ENCODE peak calls at places on chromosomes 7 and 10, in five cellular contexts. One of them, this sample, is unnamed.

GRCh38 chr10:62062752-62063512 is 161.4 kb downstream of the ARID5B start:
- DNase-seq in HCT116: no peak
- DNase-seq in A549: no peak
- DNase-seq in HepG2: no peak
- DNase-seq in IMR-90: no peak
- DNase-seq in this sample: no peak

GRCh38 chr7:87627634-87627994 is 584 bp upstream of the RUNDC3B start:
- DNase-seq in IMR-90: no peak
- DNase-seq in HCT116: no peak
- DNase-seq in HepG2: no peak
- DNase-seq in A549: peak
- DNase-seq in this sample: no peak

GRCh38 chr7:4713183-4713784 is 31.2 kb downstream of the FOXK1 start:
- DNase-seq in HCT116: no peak
- DNase-seq in IMR-90: no peak
- DNase-seq in HepG2: no peak
- DNase-seq in A549: no peak
- DNase-seq in this sample: no peak

GRCh38 chr10:44992070-44992731 is 8.5 kb upstream of the ZNF22 start:
- DNase-seq in A549: no peak
- DNase-seq in HepG2: no peak
- DNase-seq in HCT116: no peak
- DNase-seq in IMR-90: no peak
- DNase-seq in this sample: no peak

GRCh38 chr7:31782411-31782991 is 95.5 kb downstream of the PPP1R17 start:
- DNase-seq in IMR-90: peak
- DNase-seq in HCT116: peak
- DNase-seq in HepG2: peak
- DNase-seq in A549: peak
- DNase-seq in this sample: peak

GRCh38 chr7:16063241-16063640 is 358.1 kb downstream of the CRPPA start:
- DNase-seq in HepG2: no peak
- DNase-seq in IMR-90: no peak
- DNase-seq in A549: no peak
- DNase-seq in HCT116: no peak
- DNase-seq in this sample: no peak

GRCh38 chr7:66771795-66772194 is 31.3 kb downstream of the RABGEF1 start:
- DNase-seq in HepG2: no peak
- DNase-seq in A549: no peak
- DNase-seq in IMR-90: no peak
- DNase-seq in HCT116: no peak
- DNase-seq in this sample: no peak

GRCh38 chr7:116736927-116737715 is 65.1 kb downstream of the MET start:
- DNase-seq in HCT116: no peak
- DNase-seq in A549: no peak
- DNase-seq in HepG2: peak
- DNase-seq in IMR-90: peak
- DNase-seq in this sample: no peak

GRCh38 chr7:73623798-73624668 is at the start of gene MLXIPL:
- DNase-seq in IMR-90: no peak
- DNase-seq in HCT116: peak
- DNase-seq in HepG2: peak
- DNase-seq in A549: peak
- DNase-seq in this sample: no peak

GRCh38 chr7:117047496-117047895 is 94.2 kb downstream of the ST7 start:
- DNase-seq in A549: no peak
- DNase-seq in HepG2: no peak
- DNase-seq in IMR-90: peak
- DNase-seq in HCT116: no peak
- DNase-seq in this sample: no peak

GRCh38 chr7:82726038-82726800 is 282.6 kb upstream of the CACNA2D1 start:
- DNase-seq in HCT116: no peak
- DNase-seq in HepG2: no peak
- DNase-seq in A549: no peak
- DNase-seq in IMR-90: no peak
- DNase-seq in this sample: no peak

GRCh38 chr10:130022071-130022470 is 58.0 kb upstream of the EBF3 start:
- DNase-seq in A549: no peak
- DNase-seq in IMR-90: no peak
- DNase-seq in HepG2: no peak
- DNase-seq in HCT116: no peak
- DNase-seq in this sample: no peak

GRCh38 chr7:1081931-1082401 is 5.9 kb upstream of the GPER1 start:
- DNase-seq in A549: no peak
- DNase-seq in IMR-90: peak
- DNase-seq in HepG2: no peak
- DNase-seq in HCT116: no peak
- DNase-seq in this sample: no peak

GRCh38 chr10:1745794-1746456 is 8.6 kb upstream of the ADARB2 start:
- DNase-seq in A549: no peak
- DNase-seq in HepG2: no peak
- DNase-seq in IMR-90: no peak
- DNase-seq in HCT116: no peak
- DNase-seq in this sample: no peak

GRCh38 chr10:84314269-84314668 is 14.1 kb upstream of the CCSER2 start:
- DNase-seq in HepG2: no peak
- DNase-seq in HCT116: no peak
- DNase-seq in IMR-90: no peak
- DNase-seq in A549: no peak
- DNase-seq in this sample: no peak

GRCh38 chr10:75043256-75044121 is 68.0 kb upstream of the SAMD8 start:
- DNase-seq in A549: no peak
- DNase-seq in IMR-90: no peak
- DNase-seq in HepG2: no peak
- DNase-seq in HCT116: no peak
- DNase-seq in this sample: no peak

GRCh38 chr10:72682626-72683025 is 9.3 kb upstream of the MCU start:
- DNase-seq in A549: peak
- DNase-seq in HCT116: no peak
- DNase-seq in HepG2: no peak
- DNase-seq in IMR-90: no peak
- DNase-seq in this sample: no peak

GRCh38 chr7:2100278-2101205 is 132.2 kb downstream of the MAD1L1 start:
- DNase-seq in A549: peak
- DNase-seq in HCT116: no peak
- DNase-seq in IMR-90: no peak
- DNase-seq in HepG2: peak
- DNase-seq in this sample: peak

GRCh38 chr7:101816499-101817030 is 861 bp upstream of the CUX1 start:
- DNase-seq in A549: peak
- DNase-seq in HepG2: no peak
- DNase-seq in HCT116: no peak
- DNase-seq in IMR-90: peak
- DNase-seq in this sample: no peak

GRCh38 chr10:3996697-3997096 is 211.7 kb upstream of the KLF6 start:
- DNase-seq in IMR-90: no peak
- DNase-seq in A549: no peak
- DNase-seq in HCT116: no peak
- DNase-seq in HepG2: no peak
- DNase-seq in this sample: no peak

GRCh38 chr10:3990307-3990706 is 205.3 kb upstream of the KLF6 start:
- DNase-seq in HCT116: no peak
- DNase-seq in HepG2: no peak
- DNase-seq in A549: no peak
- DNase-seq in IMR-90: no peak
- DNase-seq in this sample: no peak

GRCh38 chr10:3992374-3993178 is 207.6 kb upstream of the KLF6 start:
- DNase-seq in A549: no peak
- DNase-seq in IMR-90: no peak
- DNase-seq in HCT116: no peak
- DNase-seq in HepG2: no peak
- DNase-seq in this sample: no peak

GRCh38 chr10:3999642-4000041 is 214.6 kb upstream of the KLF6 start:
- DNase-seq in HepG2: no peak
- DNase-seq in A549: no peak
- DNase-seq in HCT116: no peak
- DNase-seq in IMR-90: no peak
- DNase-seq in this sample: no peak

DNA sequence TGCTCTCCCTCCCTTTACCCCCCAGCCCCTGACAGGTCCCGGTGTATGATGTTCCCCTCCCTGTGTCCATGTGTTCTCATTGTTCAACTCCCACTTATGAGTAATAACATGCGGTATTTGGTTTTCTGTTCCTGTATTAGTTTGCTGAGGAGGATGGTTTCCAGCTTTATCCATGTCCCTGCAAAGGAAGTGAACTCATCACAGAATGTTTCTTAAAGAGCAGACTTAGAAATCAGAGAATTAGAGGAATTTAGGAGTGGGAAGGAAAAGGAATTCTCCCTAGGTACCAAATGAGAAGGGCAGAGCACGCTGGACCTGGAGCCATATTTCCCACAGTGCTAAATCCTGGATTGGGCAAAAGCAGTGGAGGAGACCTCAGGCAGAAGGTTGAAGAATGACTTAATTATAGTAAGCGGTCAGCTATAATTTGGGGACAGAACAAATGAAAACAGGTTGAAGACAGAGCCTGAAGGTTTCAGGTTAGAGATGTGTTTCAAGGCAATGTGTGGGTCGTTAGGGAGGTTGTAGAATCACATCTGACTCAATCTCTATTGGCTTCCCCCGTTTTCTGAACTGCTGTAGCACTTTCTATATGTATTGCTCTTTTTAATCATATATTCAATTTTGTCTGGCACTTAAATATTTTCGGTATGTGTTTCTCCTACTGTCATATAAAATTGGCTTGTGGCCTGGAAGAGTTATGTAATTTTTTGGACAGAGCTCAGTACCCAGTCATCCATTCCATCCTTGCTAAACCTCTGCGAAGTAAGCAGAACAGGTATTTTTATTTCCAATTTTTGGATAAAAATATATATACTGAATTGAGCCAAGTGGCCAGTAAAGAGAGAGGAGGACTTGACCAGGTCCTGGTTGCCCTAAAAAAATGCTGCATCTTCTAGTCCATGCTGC is 210.5 kb upstream of the KLF6 start:
- DNase-seq in HepG2: no peak
- DNase-seq in IMR-90: peak
- DNase-seq in HCT116: no peak
- DNase-seq in A549: no peak
- DNase-seq in this sample: no peak
- TF ChIP-seq CEBPB in HepG2: no peak
- TF ChIP-seq CEBPB in IMR-90: no peak
- TF ChIP-seq CEBPB in HCT116: no peak
- TF ChIP-seq CEBPB in A549: no peak
- TF ChIP-seq CEBPB in this sample: no peak

DNA sequence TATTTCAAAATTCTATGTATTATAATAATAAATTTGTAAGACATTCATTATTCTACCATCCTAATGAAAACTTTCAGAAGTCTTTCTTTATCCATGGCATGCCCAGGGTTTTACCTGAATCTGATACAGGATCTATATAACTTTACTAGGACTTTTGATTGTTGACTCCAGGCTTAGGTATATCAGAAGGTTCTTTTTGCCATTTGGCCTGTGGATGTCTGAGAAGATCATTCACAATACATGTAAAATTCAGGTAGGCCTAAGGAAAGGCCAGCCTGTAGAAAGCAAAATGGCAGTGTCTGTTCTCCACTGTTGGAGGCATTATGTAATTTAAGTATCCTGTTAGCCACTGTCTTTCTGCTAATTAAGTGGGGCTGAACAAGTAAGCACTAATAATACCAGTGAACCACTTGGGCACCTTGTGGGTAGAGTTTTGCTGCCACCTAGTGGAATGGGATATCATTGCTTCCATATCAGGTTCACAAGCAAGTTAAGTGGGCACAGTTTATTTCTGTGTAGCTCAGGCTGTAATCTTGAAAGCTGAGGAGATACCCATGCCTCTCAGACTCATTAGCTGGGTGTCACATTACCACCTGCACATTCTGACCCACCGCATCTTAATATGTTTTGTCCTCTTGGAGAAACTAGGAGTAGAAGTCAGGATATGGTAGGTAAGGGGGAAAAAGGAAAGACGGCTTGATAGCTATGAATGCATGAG is 105.5 kb downstream of the SEPTIN7 start:
- DNase-seq in A549: peak
- DNase-seq in HCT116: peak
- DNase-seq in HepG2: peak
- DNase-seq in IMR-90: peak
- DNase-seq in this sample: peak
- TF ChIP-seq POLR2A in A549: no peak
- TF ChIP-seq POLR2A in HCT116: no peak
- TF ChIP-seq POLR2A in HepG2: no peak
- TF ChIP-seq POLR2A in IMR-90: peak
- TF ChIP-seq POLR2A in this sample: peak

DNA sequence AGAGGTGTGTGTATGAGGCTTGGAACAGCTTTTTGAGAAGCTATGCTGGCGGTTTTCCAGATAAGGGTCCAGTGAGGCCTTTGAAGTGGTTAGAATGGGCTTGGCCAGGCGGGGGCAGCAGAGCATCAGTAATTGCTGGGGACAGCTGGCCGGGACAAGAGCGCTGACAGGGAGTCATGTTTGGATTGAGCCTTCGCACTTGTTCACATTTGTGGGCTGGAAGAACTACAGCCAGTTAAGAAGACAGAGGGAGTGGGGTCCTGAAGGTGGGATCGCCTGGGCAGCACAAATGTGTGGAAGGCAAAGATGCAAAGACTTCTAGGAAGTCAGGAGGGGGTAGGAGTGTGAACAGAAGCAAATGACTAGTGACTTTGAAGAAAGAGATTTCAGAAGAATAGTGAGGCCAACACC is 12.8 kb upstream of the SDHAF3 start:
- DNase-seq in HepG2: peak
- DNase-seq in HCT116: peak
- DNase-seq in IMR-90: peak
- DNase-seq in A549: peak
- DNase-seq in this sample: no peak
- TF ChIP-seq CEBPB in HepG2: no peak
- TF ChIP-seq CEBPB in HCT116: no peak
- TF ChIP-seq CEBPB in IMR-90: no peak
- TF ChIP-seq CEBPB in A549: no peak
- TF ChIP-seq CEBPB in this sample: no peak

DNA sequence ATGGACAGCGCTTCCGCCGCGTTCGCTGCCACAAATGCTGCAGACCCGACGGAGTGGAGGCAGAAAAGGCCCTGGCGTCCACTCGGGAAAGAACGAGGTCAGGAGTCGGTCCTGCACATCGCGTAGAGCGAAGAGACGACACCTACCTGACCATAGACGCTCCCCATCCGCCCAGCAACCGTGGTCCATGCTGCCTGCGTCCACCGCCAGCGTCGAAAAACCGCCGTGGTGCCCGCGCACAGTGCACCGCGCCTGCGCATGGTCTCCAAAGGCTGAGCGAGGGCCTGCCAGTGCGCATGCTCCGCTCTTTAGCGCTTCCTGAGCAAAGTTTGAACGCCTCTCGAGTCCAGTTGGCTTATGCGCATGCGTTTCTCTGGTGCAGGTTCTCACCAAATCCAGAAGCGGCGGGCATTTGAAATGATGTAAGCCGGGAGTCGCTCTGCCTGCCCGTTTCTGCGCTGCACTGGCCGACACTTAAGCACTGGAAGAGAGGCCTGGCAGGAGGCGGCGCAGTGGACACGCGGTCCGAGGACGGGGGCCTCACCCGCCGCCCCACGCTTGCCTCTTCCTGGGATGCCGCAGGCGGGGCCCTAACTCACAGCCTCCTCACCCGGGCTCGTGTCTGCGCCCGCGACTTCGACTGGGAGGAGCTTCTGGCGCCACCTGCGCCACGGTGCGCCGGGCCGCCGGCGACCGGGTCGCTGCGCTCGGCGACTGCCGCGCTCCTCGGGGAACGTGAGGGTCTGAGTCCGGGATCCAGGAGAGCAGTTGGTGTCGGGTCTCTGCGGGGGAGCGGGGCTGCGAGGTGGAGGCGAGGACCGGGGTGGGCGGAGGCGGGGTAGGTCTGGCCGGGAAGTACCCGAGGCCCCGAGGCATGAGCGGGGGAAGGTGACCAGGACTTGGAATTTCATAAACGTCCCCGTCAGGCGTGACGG is at the start of gene FAM24B:
- DNase-seq in A549: peak
- DNase-seq in HepG2: peak
- DNase-seq in HCT116: peak
- DNase-seq in IMR-90: peak
- DNase-seq in this sample: peak
- TF ChIP-seq POLR2A in A549: peak
- TF ChIP-seq POLR2A in HepG2: peak
- TF ChIP-seq POLR2A in HCT116: no peak
- TF ChIP-seq POLR2A in IMR-90: no peak
- TF ChIP-seq POLR2A in this sample: peak